ENCODE peak calls at places on chromosomes 3 and 15, in seven cellular contexts. Q is tibial nerve, B is right lobe of liver, P is Peyer's patch, X is ovary, I is thyroid gland, A is heart left ventricle. G is an unnamed sample.

GRCh38 chr3:58581328-58582091 is 4.3 kb upstream of the FAM107A start:
- DNase-seq in Q (no peak), B (no peak), I (peak), X (no peak), P (no peak), A (no peak), G (no peak)

GRCh38 chr3:188877381-188877780 is 294.4 kb upstream of the TPRG1 start:
- DNase-seq in I (no peak), Q (no peak), A (no peak), P (no peak), X (no peak), B (no peak), G (no peak)

GRCh38 chr3:175155172-175155571 is 296.0 kb downstream of the NAALADL2 start:
- DNase-seq in Q (no peak), I (no peak), X (no peak), A (no peak), P (no peak), B (no peak), G (no peak)

GRCh38 chr15:31403096-31403495 is 76.5 kb downstream of the KLF13 start:
- DNase-seq in I (no peak), Q (no peak), P (no peak), B (no peak), X (no peak), A (no peak), G (no peak)

GRCh38 chr3:41155834-41156233 is 43.5 kb upstream of the CTNNB1 start:
- DNase-seq in X (no peak), Q (no peak), B (no peak), A (no peak), P (no peak), I (no peak), G (no peak)

GRCh38 chr15:28262438-28262837 is 59.5 kb downstream of the HERC2 start:
- DNase-seq in P (no peak), I (no peak), X (no peak), B (no peak), A (no peak), Q (no peak), G (no peak)

GRCh38 chr3:52091566-52092290 is 35.4 kb upstream of the DUSP7 start:
- DNase-seq in B (no peak), A (peak), X (peak), P (no peak), Q (no peak), I (peak), G (no peak)

GRCh38 chr3:72169561-72170472 is 384.9 kb upstream of the PROK2 start:
- DNase-seq in I (peak), X (no peak), Q (no peak), B (no peak), A (no peak), P (no peak), G (no peak)

GRCh38 chr15:36688310-36689102 is 109.1 kb downstream of the CDIN1 start:
- DNase-seq in I (no peak), P (no peak), B (no peak), Q (no peak), A (no peak), X (no peak), G (peak)

DNA sequence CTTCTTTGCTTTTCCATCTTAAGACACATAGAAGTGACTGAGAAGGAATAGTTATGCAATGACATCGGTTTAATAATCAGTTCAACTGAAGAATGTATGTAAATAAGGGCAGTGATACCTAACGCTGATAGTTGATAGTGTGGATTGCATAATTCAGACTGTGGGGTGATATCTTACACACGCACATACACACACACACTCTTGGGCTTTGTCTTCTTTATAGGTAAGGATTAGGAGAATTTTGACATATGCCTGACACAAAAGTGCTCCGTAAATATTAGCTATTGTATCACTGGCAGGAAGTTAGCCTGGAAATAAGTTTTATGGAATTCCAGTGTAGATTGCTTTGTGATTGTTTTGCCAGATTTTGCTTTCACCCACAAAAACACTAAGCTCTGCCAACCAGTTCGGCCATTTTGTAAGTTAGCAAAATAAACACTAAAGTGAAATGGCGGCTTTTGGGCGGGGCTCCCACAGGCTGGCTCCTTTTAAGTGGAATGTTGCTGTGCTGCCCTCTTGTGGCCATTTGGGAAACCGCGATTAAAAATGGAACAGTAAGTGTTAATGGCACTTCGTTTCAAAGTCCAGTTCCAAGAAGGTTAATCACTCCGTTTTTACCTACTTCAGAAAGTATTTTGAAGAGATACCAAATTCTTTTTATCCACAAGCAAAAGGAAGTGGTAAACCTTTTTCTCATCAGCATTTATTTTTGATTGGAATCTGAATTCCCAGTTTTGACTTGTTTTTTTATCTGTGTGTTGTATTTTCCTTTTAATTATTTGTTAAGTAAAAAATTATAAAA is 17.7 kb downstream of the CHD2 start:
- DNase-seq in B (peak), P (peak), Q (peak), A (peak), I (peak), X (peak), G (no peak)
- TF ChIP-seq POLR2A in B (no peak), P (no peak), Q (no peak), A (peak), I (no peak), X (no peak), G (no peak)

GRCh38 chr3:48985977-48986376 is 4.1 kb upstream of the P4HTM start:
- DNase-seq in P (no peak), B (no peak), Q (no peak), A (no peak), I (no peak), X (no peak), G (no peak)
- TF ChIP-seq POLR2A in P (no peak), B (no peak), Q (no peak), A (no peak), I (no peak), X (no peak), G (no peak)

DNA sequence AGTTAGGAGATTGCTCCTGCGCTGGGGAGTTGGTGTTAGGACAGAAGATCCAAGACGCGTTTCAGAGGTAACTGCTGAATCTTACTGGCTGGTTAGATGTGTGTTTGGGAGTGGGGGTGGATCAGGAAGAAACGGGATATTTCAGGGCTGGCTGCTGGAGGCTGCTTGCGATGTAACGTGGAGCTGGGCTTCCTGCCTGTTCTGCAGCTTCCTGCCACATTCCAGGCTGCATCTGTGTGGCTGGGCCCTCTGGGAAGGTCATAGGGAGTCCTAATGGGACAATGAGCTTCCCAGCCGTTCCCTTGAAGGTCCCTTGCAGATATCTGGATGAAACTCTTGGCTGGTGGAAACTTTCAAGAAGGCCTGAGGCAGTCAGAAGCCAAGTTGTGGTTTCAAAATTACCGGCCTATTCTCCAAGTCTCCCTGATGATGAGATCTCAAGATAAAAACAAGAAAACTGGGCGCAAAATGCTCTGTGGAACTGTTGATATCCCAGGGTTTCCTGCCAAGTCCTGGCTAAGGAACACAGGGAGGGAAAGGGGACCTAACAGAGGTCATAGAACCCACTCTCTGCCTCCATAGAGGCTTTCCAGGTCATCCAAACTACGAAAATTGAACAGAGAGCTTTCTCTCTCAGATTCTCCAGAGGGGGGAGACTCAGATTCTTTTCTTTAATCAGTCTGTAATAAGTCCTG is 67.0 kb downstream of the NOX5 start:
- DNase-seq in A (peak), P (no peak), I (peak), B (no peak), Q (peak), X (no peak), G (no peak)
- TF ChIP-seq POLR2A in A (no peak), P (no peak), I (no peak), B (no peak), Q (no peak), X (no peak), G (no peak)

DNA sequence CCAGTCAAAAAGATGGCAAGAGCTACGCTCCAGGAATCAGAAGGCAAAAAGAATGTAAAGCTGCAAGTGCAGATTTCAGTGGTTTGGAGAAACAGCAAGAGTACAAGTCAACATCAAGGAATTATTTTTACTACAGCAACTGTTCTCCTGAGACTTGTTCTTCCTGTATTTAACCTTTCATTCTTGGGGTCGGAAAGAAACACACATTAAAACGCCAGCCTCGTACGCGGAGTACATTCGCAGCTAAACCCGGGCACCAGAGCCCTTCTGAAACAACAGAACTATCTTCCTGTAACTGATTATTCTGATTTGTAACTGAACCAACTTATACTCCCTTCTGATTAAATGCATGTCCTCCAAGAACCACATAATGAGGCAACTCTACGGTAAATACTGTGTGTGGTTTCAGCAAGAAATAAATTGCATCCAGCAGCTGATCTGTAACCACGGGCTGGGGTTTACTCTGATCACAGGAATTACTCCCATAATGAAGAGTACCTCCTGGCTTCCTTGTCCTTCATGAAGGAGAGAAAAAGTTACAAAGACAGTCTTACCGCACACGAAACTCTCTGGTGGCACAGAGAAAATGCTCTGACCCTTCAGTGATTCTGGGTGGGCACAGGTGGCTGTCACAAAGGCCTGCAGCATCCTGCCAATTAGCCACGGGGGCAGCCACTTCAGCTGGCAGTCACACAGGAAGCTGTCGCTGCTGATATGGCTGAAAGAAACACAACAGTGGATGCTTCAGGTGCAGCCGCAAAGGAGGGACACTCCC is 107.1 kb downstream of the LRIG1 start:
- DNase-seq in I (no peak), A (no peak), P (no peak), X (no peak), Q (no peak), B (no peak), G (no peak)
- TF ChIP-seq POLR2A in I (no peak), A (no peak), P (no peak), X (no peak), Q (no peak), B (no peak), G (no peak)

GRCh38 chr3:49901351-49902339 is 2.0 kb downstream of the MST1R start:
- DNase-seq in Q (no peak), X (no peak), B (no peak), A (no peak), P (no peak), I (no peak), G (no peak)

GRCh38 chr3:49903451-49904424 is at the start of gene MST1R:
- DNase-seq in I (peak), Q (peak), X (peak), P (peak), A (peak), B (peak), G (no peak)

GRCh38 chr3:49902511-49903345 is 945 bp downstream of the MST1R start:
- DNase-seq in I (peak), X (peak), Q (no peak), A (no peak), P (no peak), B (no peak), G (no peak)

GRCh38 chr3:49899815-49900214 is 3.9 kb downstream of the MST1R start:
- DNase-seq in P (no peak), I (no peak), A (no peak), X (no peak), B (no peak), Q (no peak), G (no peak)

GRCh38 chr3:49900491-49901153 is 3.1 kb downstream of the MST1R start:
- DNase-seq in A (peak), P (peak), Q (no peak), I (peak), B (peak), X (no peak), G (peak)
- TF ChIP-seq POLR2A in A (no peak), P (peak), Q (no peak), I (no peak), B (no peak), X (no peak), G (no peak)

GRCh38 chr15:82535566-82536408 is 4.5 kb downstream of the RPS17 start:
- DNase-seq in B (no peak), A (no peak), I (no peak), Q (no peak), X (no peak), P (no peak), G (no peak)
- TF ChIP-seq POLR2A in B (no peak), A (no peak), I (no peak), Q (no peak), X (no peak), P (no peak), G (no peak)

GRCh38 chr3:129607391-129608068 is 1.1 kb upstream of the PLXND1 start:
- DNase-seq in P (no peak), Q (no peak), B (no peak), A (peak), I (no peak), X (no peak), G (no peak)
- TF ChIP-seq POLR2A in P (no peak), Q (no peak), B (no peak), A (no peak), I (no peak), X (no peak), G (no peak)

DNA sequence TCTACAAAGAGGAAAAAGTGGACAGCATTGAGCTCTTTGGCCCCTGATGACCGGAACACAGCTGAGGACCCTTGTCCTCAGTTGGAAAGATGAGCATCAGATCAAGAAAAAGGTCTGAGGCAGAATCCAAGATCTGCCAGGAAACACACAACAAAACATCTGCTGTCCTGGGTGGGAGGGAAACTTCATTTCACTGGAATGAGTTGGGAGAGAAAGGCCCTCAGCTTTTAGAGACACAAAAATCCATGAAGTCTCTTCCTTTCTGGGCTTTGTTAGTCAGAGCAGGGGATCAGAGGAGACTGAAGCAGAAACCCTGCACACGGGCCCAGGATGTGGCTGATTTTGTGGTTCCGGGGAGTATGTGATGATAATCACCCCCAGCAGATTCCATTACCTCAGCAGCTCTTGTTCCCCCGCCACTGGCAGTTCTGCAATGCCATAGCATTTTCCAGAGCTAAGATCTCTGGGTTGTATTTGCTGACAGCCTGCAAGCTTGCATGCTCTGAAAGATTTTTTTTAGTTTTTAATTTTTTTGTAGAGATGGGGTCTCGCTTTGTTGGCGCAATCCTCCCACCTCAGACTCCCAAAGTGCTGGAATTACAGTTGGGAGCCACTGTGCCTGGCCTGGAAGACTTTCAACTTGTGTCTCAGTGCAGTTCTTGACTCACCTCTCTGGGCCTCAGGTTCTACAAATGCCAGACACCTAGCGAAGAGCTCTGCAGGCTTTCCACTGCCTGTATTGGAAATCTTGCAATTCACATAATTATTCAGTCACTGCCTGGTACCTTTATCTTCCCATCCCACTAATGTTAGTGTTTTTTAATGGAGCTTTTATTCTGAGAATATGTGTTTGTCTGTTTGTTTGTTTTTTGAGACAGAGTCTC is 5.8 kb upstream of the TATDN2 start:
- DNase-seq in B (no peak), A (no peak), Q (no peak), X (no peak), I (peak), P (no peak), G (no peak)
- TF ChIP-seq POLR2A in B (no peak), A (no peak), Q (no peak), X (no peak), I (no peak), P (no peak), G (no peak)

GRCh38 chr15:23687143-23687470 is at the start of gene NDN:
- DNase-seq in Q (no peak), A (peak), I (peak), X (peak), P (peak), B (peak), G (no peak)
- TF ChIP-seq POLR2A in Q (no peak), A (no peak), I (no peak), X (peak), P (no peak), B (no peak), G (no peak)